ENCODE peak calls at places on chromosomes 4 and X, in six cellular contexts. One of them, this sample, is unnamed.

GRCh38 chr4:31370866-31371465 is 650.8 kb downstream of the PCDH7 start:
- DNase-seq in activated CD4-positive, alpha-beta T cell treated with anti-CD3 and anti-CD28 coated beads, Interleukin-2, amount 50 U/mL, for 1 hour: no peak
- DNase-seq in left kidney: peak; percentile 80
- DNase-seq in foreskin fibroblast: peak; percentile 3
- DNase-seq in endothelial cell: peak; percentile 5
- DNase-seq in Calu3: no peak
- DNase-seq in this sample: peak; percentile 22

GRCh38 chr4:141730805-141731204 is 94.4 kb downstream of the IL15 start:
- DNase-seq in activated CD4-positive, alpha-beta T cell treated with anti-CD3 and anti-CD28 coated beads, Interleukin-2, amount 50 U/mL, for 1 hour: no peak
- DNase-seq in left kidney: no peak
- DNase-seq in foreskin fibroblast: peak; percentile 14
- DNase-seq in endothelial cell: no peak
- DNase-seq in Calu3: no peak
- DNase-seq in this sample: no peak

GRCh38 chr4:172725581-172725980 is 443.0 kb upstream of the GALNT7 start:
- DNase-seq in activated CD4-positive, alpha-beta T cell treated with anti-CD3 and anti-CD28 coated beads, Interleukin-2, amount 50 U/mL, for 1 hour: no peak
- DNase-seq in left kidney: no peak
- DNase-seq in foreskin fibroblast: peak; percentile 23
- DNase-seq in endothelial cell: no peak
- DNase-seq in Calu3: no peak
- DNase-seq in this sample: no peak

GRCh38 chr4:2042207-2042946 is 16.8 kb upstream of the NAT8L start:
- DNase-seq in activated CD4-positive, alpha-beta T cell treated with anti-CD3 and anti-CD28 coated beads, Interleukin-2, amount 50 U/mL, for 1 hour: peak; percentile 46
- DNase-seq in left kidney: peak; percentile 57
- DNase-seq in foreskin fibroblast: no peak
- DNase-seq in endothelial cell: peak; percentile 34
- DNase-seq in Calu3: peak; percentile 43
- DNase-seq in this sample: no peak

GRCh38 chrX:153773218-153773611 is 7.6 kb upstream of the SRPK3 start:
- DNase-seq in activated CD4-positive, alpha-beta T cell treated with anti-CD3 and anti-CD28 coated beads, Interleukin-2, amount 50 U/mL, for 1 hour: no peak
- DNase-seq in left kidney: no peak
- DNase-seq in foreskin fibroblast: no peak
- DNase-seq in endothelial cell: no peak
- DNase-seq in Calu3: no peak
- DNase-seq in this sample: no peak

GRCh38 chr4:680931-681645 is 6.7 kb downstream of the MYL5 start:
- DNase-seq in activated CD4-positive, alpha-beta T cell treated with anti-CD3 and anti-CD28 coated beads, Interleukin-2, amount 50 U/mL, for 1 hour: peak; percentile 33
- DNase-seq in left kidney: peak; percentile 81
- DNase-seq in foreskin fibroblast: no peak
- DNase-seq in endothelial cell: peak; percentile 57
- DNase-seq in Calu3: peak; percentile 46
- DNase-seq in this sample: no peak

GRCh38 chr4:57426779-57427395 is 316.7 kb upstream of the IGFBP7 start:
- DNase-seq in activated CD4-positive, alpha-beta T cell treated with anti-CD3 and anti-CD28 coated beads, Interleukin-2, amount 50 U/mL, for 1 hour: peak; percentile 1
- DNase-seq in left kidney: peak; percentile 90
- DNase-seq in foreskin fibroblast: peak; percentile 18
- DNase-seq in endothelial cell: peak; percentile 78
- DNase-seq in Calu3: peak; percentile 52
- DNase-seq in this sample: peak; percentile 34

GRCh38 chr4:185941476-185941875 is 127.5 kb upstream of the TLR3 start:
- DNase-seq in activated CD4-positive, alpha-beta T cell treated with anti-CD3 and anti-CD28 coated beads, Interleukin-2, amount 50 U/mL, for 1 hour: no peak
- DNase-seq in left kidney: no peak
- DNase-seq in foreskin fibroblast: no peak
- DNase-seq in endothelial cell: no peak
- DNase-seq in Calu3: no peak
- DNase-seq in this sample: no peak

GRCh38 chr4:40856836-40857362 is 107.1 kb downstream of the NSUN7 start:
- DNase-seq in activated CD4-positive, alpha-beta T cell treated with anti-CD3 and anti-CD28 coated beads, Interleukin-2, amount 50 U/mL, for 1 hour: peak; percentile 22
- DNase-seq in left kidney: peak; percentile 94
- DNase-seq in foreskin fibroblast: peak; percentile 24
- DNase-seq in endothelial cell: peak; percentile 74
- DNase-seq in Calu3: peak; percentile 75
- DNase-seq in this sample: no peak

GRCh38 chr4:164379694-164380093 is 374.2 kb upstream of the SMIM31 start:
- DNase-seq in activated CD4-positive, alpha-beta T cell treated with anti-CD3 and anti-CD28 coated beads, Interleukin-2, amount 50 U/mL, for 1 hour: no peak
- DNase-seq in left kidney: no peak
- DNase-seq in foreskin fibroblast: no peak
- DNase-seq in endothelial cell: no peak
- DNase-seq in Calu3: no peak
- DNase-seq in this sample: no peak

GRCh38 chr4:4387531-4388311 is 819 bp downstream of the NSG1 start:
- DNase-seq in activated CD4-positive, alpha-beta T cell treated with anti-CD3 and anti-CD28 coated beads, Interleukin-2, amount 50 U/mL, for 1 hour: no peak
- DNase-seq in left kidney: peak; percentile 55
- DNase-seq in foreskin fibroblast: no peak
- DNase-seq in endothelial cell: no peak
- DNase-seq in Calu3: no peak
- DNase-seq in this sample: no peak

GRCh38 chr4:184801781-184802180 is 24.0 kb downstream of the ACSL1 start:
- DNase-seq in activated CD4-positive, alpha-beta T cell treated with anti-CD3 and anti-CD28 coated beads, Interleukin-2, amount 50 U/mL, for 1 hour: no peak
- DNase-seq in left kidney: no peak
- DNase-seq in foreskin fibroblast: no peak
- DNase-seq in endothelial cell: no peak
- DNase-seq in Calu3: no peak
- DNase-seq in this sample: no peak

GRCh38 chr4:151219938-151220337 is 57.0 kb upstream of the PRSS48 start:
- DNase-seq in activated CD4-positive, alpha-beta T cell treated with anti-CD3 and anti-CD28 coated beads, Interleukin-2, amount 50 U/mL, for 1 hour: no peak
- DNase-seq in left kidney: no peak
- DNase-seq in foreskin fibroblast: no peak
- DNase-seq in endothelial cell: no peak
- DNase-seq in Calu3: no peak
- DNase-seq in this sample: no peak

GRCh38 chr4:96193061-96193460 is 353.2 kb downstream of the PDHA2 start:
- DNase-seq in activated CD4-positive, alpha-beta T cell treated with anti-CD3 and anti-CD28 coated beads, Interleukin-2, amount 50 U/mL, for 1 hour: no peak
- DNase-seq in left kidney: no peak
- DNase-seq in foreskin fibroblast: no peak
- DNase-seq in endothelial cell: no peak
- DNase-seq in Calu3: no peak
- DNase-seq in this sample: no peak

GRCh38 chr4:1072830-1073446 is 40.4 kb downstream of the RNF212 start:
- DNase-seq in activated CD4-positive, alpha-beta T cell treated with anti-CD3 and anti-CD28 coated beads, Interleukin-2, amount 50 U/mL, for 1 hour: peak; percentile 48
- DNase-seq in left kidney: peak; percentile 85
- DNase-seq in foreskin fibroblast: peak; percentile 39
- DNase-seq in endothelial cell: peak; percentile 57
- DNase-seq in Calu3: peak; percentile 50
- DNase-seq in this sample: peak; percentile 80

GRCh38 chrX:74280759-74281158 is 23.2 kb upstream of the ZCCHC13 start:
- DNase-seq in activated CD4-positive, alpha-beta T cell treated with anti-CD3 and anti-CD28 coated beads, Interleukin-2, amount 50 U/mL, for 1 hour: no peak
- DNase-seq in left kidney: no peak
- DNase-seq in foreskin fibroblast: no peak
- DNase-seq in endothelial cell: no peak
- DNase-seq in Calu3: no peak
- DNase-seq in this sample: no peak

GRCh38 chrX:153821066-153821465 is 9.3 kb downstream of the PDZD4 start:
- DNase-seq in activated CD4-positive, alpha-beta T cell treated with anti-CD3 and anti-CD28 coated beads, Interleukin-2, amount 50 U/mL, for 1 hour: no peak
- DNase-seq in left kidney: peak; percentile 12
- DNase-seq in foreskin fibroblast: no peak
- DNase-seq in endothelial cell: no peak
- DNase-seq in Calu3: no peak
- DNase-seq in this sample: no peak

GRCh38 chrX:1491851-1492349 is 39.2 kb upstream of the ASMTL start:
- DNase-seq in activated CD4-positive, alpha-beta T cell treated with anti-CD3 and anti-CD28 coated beads, Interleukin-2, amount 50 U/mL, for 1 hour: no peak
- DNase-seq in left kidney: peak; percentile 57
- DNase-seq in foreskin fibroblast: no peak
- DNase-seq in endothelial cell: no peak
- DNase-seq in Calu3: peak; percentile 50
- DNase-seq in this sample: peak; percentile 36

GRCh38 chrX:45709381-45709780 is 508.7 kb upstream of the DIPK2B start:
- DNase-seq in activated CD4-positive, alpha-beta T cell treated with anti-CD3 and anti-CD28 coated beads, Interleukin-2, amount 50 U/mL, for 1 hour: no peak
- DNase-seq in left kidney: no peak
- DNase-seq in foreskin fibroblast: peak; percentile 41
- DNase-seq in endothelial cell: no peak
- DNase-seq in Calu3: no peak
- DNase-seq in this sample: no peak

GRCh38 chr4:15891312-15891711 is 47.2 kb downstream of the FGFBP1 start:
- DNase-seq in activated CD4-positive, alpha-beta T cell treated with anti-CD3 and anti-CD28 coated beads, Interleukin-2, amount 50 U/mL, for 1 hour: no peak
- DNase-seq in left kidney: no peak
- DNase-seq in foreskin fibroblast: no peak
- DNase-seq in endothelial cell: no peak
- DNase-seq in Calu3: no peak
- DNase-seq in this sample: no peak

GRCh38 chr4:98501383-98501782 is 157.0 kb downstream of the TSPAN5 start:
- DNase-seq in activated CD4-positive, alpha-beta T cell treated with anti-CD3 and anti-CD28 coated beads, Interleukin-2, amount 50 U/mL, for 1 hour: no peak
- DNase-seq in left kidney: no peak
- DNase-seq in foreskin fibroblast: peak; percentile 62
- DNase-seq in endothelial cell: no peak
- DNase-seq in Calu3: no peak
- DNase-seq in this sample: no peak

GRCh38 chr4:154854362-154854761 is 73.3 kb downstream of the RBM46 start:
- DNase-seq in activated CD4-positive, alpha-beta T cell treated with anti-CD3 and anti-CD28 coated beads, Interleukin-2, amount 50 U/mL, for 1 hour: no peak
- DNase-seq in left kidney: peak; percentile 32
- DNase-seq in foreskin fibroblast: no peak
- DNase-seq in endothelial cell: no peak
- DNase-seq in Calu3: no peak
- DNase-seq in this sample: peak; percentile 10

GRCh38 chrX:136528645-136529315 is 3.2 kb upstream of the VGLL1 start:
- DNase-seq in activated CD4-positive, alpha-beta T cell treated with anti-CD3 and anti-CD28 coated beads, Interleukin-2, amount 50 U/mL, for 1 hour: no peak
- DNase-seq in left kidney: peak; percentile 39
- DNase-seq in foreskin fibroblast: no peak
- DNase-seq in endothelial cell: no peak
- DNase-seq in Calu3: peak; percentile 55
- DNase-seq in this sample: no peak

GRCh38 chrX:154321624-154322023 is 26.0 kb downstream of the TKTL1 start:
- DNase-seq in activated CD4-positive, alpha-beta T cell treated with anti-CD3 and anti-CD28 coated beads, Interleukin-2, amount 50 U/mL, for 1 hour: no peak
- DNase-seq in left kidney: peak; percentile 43
- DNase-seq in foreskin fibroblast: peak; percentile 9
- DNase-seq in endothelial cell: no peak
- DNase-seq in Calu3: peak; percentile 11
- DNase-seq in this sample: no peak

GRCh38 chr4:109298279-109299010 is 4.0 kb downstream of the COL25A1 start:
- DNase-seq in activated CD4-positive, alpha-beta T cell treated with anti-CD3 and anti-CD28 coated beads, Interleukin-2, amount 50 U/mL, for 1 hour: no peak
- DNase-seq in left kidney: peak; percentile 58
- DNase-seq in foreskin fibroblast: no peak
- DNase-seq in endothelial cell: peak; percentile 4
- DNase-seq in Calu3: peak; percentile 14
- DNase-seq in this sample: peak; percentile 52

GRCh38 chrX:18833071-18833731 is 125.8 kb downstream of the PPEF1 start:
- DNase-seq in activated CD4-positive, alpha-beta T cell treated with anti-CD3 and anti-CD28 coated beads, Interleukin-2, amount 50 U/mL, for 1 hour: no peak
- DNase-seq in left kidney: peak; percentile 40
- DNase-seq in foreskin fibroblast: no peak
- DNase-seq in endothelial cell: no peak
- DNase-seq in Calu3: no peak
- DNase-seq in this sample: no peak

GRCh38 chr4:167233523-167234387 is 539 bp downstream of the SPOCK3 start:
- DNase-seq in activated CD4-positive, alpha-beta T cell treated with anti-CD3 and anti-CD28 coated beads, Interleukin-2, amount 50 U/mL, for 1 hour: no peak
- DNase-seq in left kidney: peak; percentile 73
- DNase-seq in foreskin fibroblast: no peak
- DNase-seq in endothelial cell: peak; percentile 26
- DNase-seq in Calu3: peak; percentile 16
- DNase-seq in this sample: no peak

GRCh38 chr4:10596586-10597285 is 87.8 kb downstream of the CLNK start:
- DNase-seq in activated CD4-positive, alpha-beta T cell treated with anti-CD3 and anti-CD28 coated beads, Interleukin-2, amount 50 U/mL, for 1 hour: no peak
- DNase-seq in left kidney: no peak
- DNase-seq in foreskin fibroblast: no peak
- DNase-seq in endothelial cell: no peak
- DNase-seq in Calu3: no peak
- DNase-seq in this sample: no peak

GRCh38 chr4:179165862-179166261 is 1723.6 kb upstream of the AGA start:
- DNase-seq in activated CD4-positive, alpha-beta T cell treated with anti-CD3 and anti-CD28 coated beads, Interleukin-2, amount 50 U/mL, for 1 hour: no peak
- DNase-seq in left kidney: no peak
- DNase-seq in foreskin fibroblast: no peak
- DNase-seq in endothelial cell: no peak
- DNase-seq in Calu3: no peak
- DNase-seq in this sample: no peak

GRCh38 chr4:100017627-100018310 is 67.7 kb upstream of the H2AZ1 start:
- DNase-seq in activated CD4-positive, alpha-beta T cell treated with anti-CD3 and anti-CD28 coated beads, Interleukin-2, amount 50 U/mL, for 1 hour: no peak
- DNase-seq in left kidney: no peak
- DNase-seq in foreskin fibroblast: no peak
- DNase-seq in endothelial cell: no peak
- DNase-seq in Calu3: no peak
- DNase-seq in this sample: peak; percentile 7

GRCh38 chr4:93809773-93810172 is 18.8 kb upstream of the ATOH1 start:
- DNase-seq in activated CD4-positive, alpha-beta T cell treated with anti-CD3 and anti-CD28 coated beads, Interleukin-2, amount 50 U/mL, for 1 hour: no peak
- DNase-seq in left kidney: no peak
- DNase-seq in foreskin fibroblast: no peak
- DNase-seq in endothelial cell: no peak
- DNase-seq in Calu3: no peak
- DNase-seq in this sample: no peak

GRCh38 chr4:147831452-147832192 is 99.7 kb downstream of the ARHGAP10 start:
- DNase-seq in activated CD4-positive, alpha-beta T cell treated with anti-CD3 and anti-CD28 coated beads, Interleukin-2, amount 50 U/mL, for 1 hour: no peak
- DNase-seq in left kidney: no peak
- DNase-seq in foreskin fibroblast: peak; percentile 93
- DNase-seq in endothelial cell: no peak
- DNase-seq in Calu3: peak; percentile 26
- DNase-seq in this sample: no peak

GRCh38 chrX:71989768-71990167 is 79.1 kb downstream of the NHSL2 start:
- DNase-seq in activated CD4-positive, alpha-beta T cell treated with anti-CD3 and anti-CD28 coated beads, Interleukin-2, amount 50 U/mL, for 1 hour: no peak
- DNase-seq in left kidney: no peak
- DNase-seq in foreskin fibroblast: no peak
- DNase-seq in endothelial cell: no peak
- DNase-seq in Calu3: peak; percentile 1
- DNase-seq in this sample: peak; percentile 41

This sample was measured in SW480.